ENCODE peak calls at places on chromosomes 7 and 10, in nine cellular contexts. T is NCI-H1092 treated with DMSO at 0.1 percent for 48 hours, U is AG20443, E is NCI-H1417, B is brain pericyte, O is left cardiac atrium, W is Daoy, I is LoVo, R is caudate nucleus. C is an unnamed sample.

GRCh38 chr10:48505394-48506112 is 99.3 kb downstream of the ARHGAP22 start:
- DNase-seq in T (no peak), U (no peak), E (no peak), B (no peak), O (no peak), W (no peak), I (no peak), R (no peak), C (peak)

GRCh38 chr10:641149-642010 is 48.1 kb downstream of the DIP2C start:
- DNase-seq in T (no peak), U (no peak), E (no peak), B (no peak), O (no peak), W (no peak), I (no peak), R (no peak), C (no peak)

GRCh38 chr10:29946953-29947700 is 112.3 kb downstream of the JCAD start:
- DNase-seq in T (no peak), U (peak), E (no peak), B (peak), O (peak), W (peak), I (no peak), R (no peak), C (peak)

GRCh38 chr7:151075662-151075971 is 5.0 kb downstream of the FASTK start:
- DNase-seq in T (no peak), U (no peak), E (no peak), B (no peak), O (no peak), W (no peak), I (no peak), R (no peak), C (no peak)

GRCh38 chr7:150390206-150390605 is 11.1 kb downstream of the ZNF775 start:
- DNase-seq in T (no peak), U (no peak), E (no peak), B (no peak), O (no peak), W (peak), I (no peak), R (no peak), C (no peak)

GRCh38 chr10:75611081-75611971 is 179.9 kb downstream of the LRMDA start:
- DNase-seq in T (no peak), U (no peak), E (no peak), B (no peak), O (no peak), W (no peak), I (no peak), R (no peak), C (no peak)

GRCh38 chr10:60315311-60315710 is 74.4 kb downstream of the ANK3 start:
- DNase-seq in T (no peak), U (no peak), E (no peak), B (no peak), O (no peak), W (no peak), I (no peak), R (no peak), C (no peak)

GRCh38 chr10:59625842-59626522 is 83.7 kb downstream of the SLC16A9 start:
- DNase-seq in T (peak), U (peak), E (peak), B (peak), O (no peak), W (peak), I (peak), R (no peak), C (peak)

GRCh38 chr10:34811968-34812514 is 3.1 kb downstream of the PARD3 start:
- DNase-seq in T (no peak), U (no peak), E (no peak), B (no peak), O (no peak), W (no peak), I (no peak), R (no peak), C (no peak)

GRCh38 chr7:28203498-28204240 is 23.1 kb upstream of the JAZF1 start:
- DNase-seq in T (no peak), U (no peak), E (no peak), B (no peak), O (no peak), W (no peak), I (no peak), R (no peak), C (no peak)

GRCh38 chr7:77469927-77470326 is 53.8 kb upstream of the GSAP start:
- DNase-seq in T (no peak), U (no peak), E (no peak), B (no peak), O (no peak), W (no peak), I (no peak), R (no peak), C (no peak)

GRCh38 chr7:75982306-75983064 is 11.9 kb downstream of the TMEM120A start:
- DNase-seq in T (no peak), U (no peak), E (no peak), B (no peak), O (no peak), W (no peak), I (no peak), R (no peak), C (no peak)

GRCh38 chr10:67923551-67923950 is 39.1 kb downstream of the SIRT1 start:
- DNase-seq in T (no peak), U (peak), E (no peak), B (no peak), O (no peak), W (no peak), I (no peak), R (no peak), C (no peak)

GRCh38 chr10:6062101-6062771 is at the start of gene IL2RA:
- DNase-seq in T (no peak), U (no peak), E (no peak), B (no peak), O (no peak), W (no peak), I (no peak), R (no peak), C (no peak)

GRCh38 chr10:117950408-117950807 is 96.3 kb downstream of the RAB11FIP2 start:
- DNase-seq in T (peak), U (no peak), E (peak), B (no peak), O (no peak), W (no peak), I (no peak), R (no peak), C (peak)

GRCh38 chr7:121485457-121486243 is 89.5 kb upstream of the FAM3C start:
- DNase-seq in T (no peak), U (peak), E (no peak), B (no peak), O (peak), W (no peak), I (no peak), R (peak), C (no peak)

GRCh38 chr10:97771913-97772823 is at the start of gene SFRP5:
- DNase-seq in T (no peak), U (no peak), E (no peak), B (no peak), O (no peak), W (peak), I (no peak), R (peak), C (peak)

GRCh38 chr10:111824128-111824527 is 359.4 kb downstream of the GPAM start:
- DNase-seq in T (no peak), U (no peak), E (no peak), B (no peak), O (no peak), W (no peak), I (no peak), R (no peak), C (no peak)

GRCh38 chr10:59830601-59831259 is 75.6 kb downstream of the CCDC6 start:
- DNase-seq in T (peak), U (peak), E (peak), B (no peak), O (peak), W (peak), I (peak), R (no peak), C (peak)

GRCh38 chr7:154905615-154906014 is 97.3 kb downstream of the PAXIP1 start:
- DNase-seq in T (no peak), U (no peak), E (no peak), B (no peak), O (no peak), W (no peak), I (no peak), R (no peak), C (no peak)

GRCh38 chr7:39153647-39154046 is 175.9 kb downstream of the POU6F2 start:
- DNase-seq in T (no peak), U (no peak), E (no peak), B (no peak), O (no peak), W (no peak), I (no peak), R (no peak), C (no peak)

GRCh38 chr7:13981070-13981469 is 8.4 kb downstream of the ETV1 start:
- DNase-seq in T (no peak), U (peak), E (no peak), B (peak), O (peak), W (peak), I (peak), R (peak), C (no peak)

GRCh38 chr7:155815332-155816191 is 3.3 kb upstream of the SHH start:
- DNase-seq in T (no peak), U (peak), E (peak), B (no peak), O (no peak), W (peak), I (peak), R (no peak), C (no peak)